ENCODE peak calls at places on chromosomes 11 and 22, in four cellular contexts. J, Q, W and M are unnamed samples.

GRCh38 chr11:69170704-69171103 is 15.0 kb downstream of the SMIM38 start:
- DNase-seq in J (no peak), Q (peak), W (no peak), M (peak)

GRCh38 chr11:120398184-120398583 is 62.0 kb downstream of the ARHGEF12 start:
- DNase-seq in J (no peak), W (no peak), Q (no peak), M (no peak)

GRCh38 chr22:20579273-20580120 is 72.1 kb downstream of the MED15 start:
- DNase-seq in J (no peak), W (no peak), Q (no peak), M (no peak)

GRCh38 chr22:43230983-43231723 is 44.2 kb upstream of the TTLL12 start:
- DNase-seq in Q (peak), J (peak), W (peak), M (peak)

GRCh38 chr22:37275134-37275533 is 7.2 kb upstream of the CYTH4 start:
- DNase-seq in W (no peak), Q (no peak), J (no peak), M (no peak)

GRCh38 chr11:43579171-43579918 is 101.2 kb upstream of the HSD17B12 start:
- DNase-seq in W (peak), Q (peak), J (peak), M (peak)

GRCh38 chr11:1082346-1082727 is 7.7 kb downstream of the MUC2 start:
- DNase-seq in J (no peak), W (no peak), Q (no peak), M (no peak)

GRCh38 chr11:34977039-34977906 is 60.9 kb downstream of the PDHX start:
- DNase-seq in W (peak), J (no peak), Q (peak), M (peak)

GRCh38 chr22:12601870-12602779 is 2925.9 kb upstream of the OR11H1 start:
- DNase-seq in J (no peak), W (no peak), Q (no peak), M (no peak)

GRCh38 chr22:45164217-45165123 is 745 bp downstream of the NUP50 start:
- DNase-seq in W (no peak), Q (no peak), J (peak), M (peak)

GRCh38 chr11:121864660-121865059 is 251.4 kb downstream of the BLID start:
- DNase-seq in J (no peak), Q (no peak), W (no peak), M (no peak)

GRCh38 chr11:9132203-9132878 is 40.9 kb upstream of the SCUBE2 start:
- DNase-seq in J (no peak), Q (no peak), W (no peak), M (no peak)

GRCh38 chr11:35006389-35007128 is 90.1 kb downstream of the PDHX start:
- DNase-seq in W (no peak), Q (no peak), J (peak), M (no peak)

GRCh38 chr11:28529046-28529445 is 420.9 kb downstream of the METTL15 start:
- DNase-seq in J (no peak), Q (no peak), W (no peak), M (no peak)

GRCh38 chr11:70244698-70245097 is 25.8 kb upstream of the PPFIA1 start:
- DNase-seq in W (peak), J (no peak), Q (peak), M (peak)

GRCh38 chr11:95593101-95593500 is 196.5 kb downstream of the FAM76B start:
- DNase-seq in W (no peak), Q (no peak), J (no peak), M (no peak)

GRCh38 chr22:21041937-21042336 is 3.8 kb upstream of the LRRC74B start:
- DNase-seq in W (no peak), Q (peak), J (no peak), M (peak)

GRCh38 chr22:44395116-44396005 is 82.6 kb upstream of the SHISAL1 start:
- DNase-seq in W (no peak), Q (no peak), J (no peak), M (no peak)

GRCh38 chr22:49672013-49672516 is 155.6 kb downstream of the BRD1 start:
- DNase-seq in W (no peak), J (no peak), Q (no peak), M (no peak)

GRCh38 chr22:49862408-49862776 is 8.7 kb downstream of the ZBED4 start:
- DNase-seq in W (no peak), J (no peak), Q (no peak), M (no peak)

GRCh38 chr11:2931771-2932738 is 2.8 kb upstream of the PHLDA2 start:
- DNase-seq in W (no peak), J (no peak), Q (no peak), M (peak)

GRCh38 chr11:72568861-72569260 is 105.4 kb downstream of the PDE2A start:
- DNase-seq in J (no peak), W (peak), Q (peak), M (peak)

GRCh38 chr11:112280268-112281126 is 19.8 kb upstream of the PLET1 start:
- DNase-seq in J (peak), W (peak), Q (peak), M (peak)

GRCh38 chr11:95074806-95075563 is 8.3 kb downstream of the SRSF8 start:
- DNase-seq in J (no peak), W (no peak), Q (peak), M (no peak)